ENCODE peak calls at places on chromosomes 12 and 14, in four cellular contexts. One of them, this sample, is unnamed.

GRCh38 chr12:4144676-4145075 is 128.9 kb upstream of the CCND2 start:
- DNase-seq in activated gamma-delta T cell: no peak
- DNase-seq in left colon: no peak
- DNase-seq in A549: no peak
- DNase-seq in this sample: no peak

GRCh38 chr12:57626929-57627445 is 6.0 kb downstream of the B4GALNT1 start:
- DNase-seq in activated gamma-delta T cell: no peak
- DNase-seq in left colon: no peak
- DNase-seq in A549: no peak
- DNase-seq in this sample: no peak

GRCh38 chr12:44851586-44851985 is 24.5 kb downstream of the NELL2 start:
- DNase-seq in activated gamma-delta T cell: no peak
- DNase-seq in left colon: no peak
- DNase-seq in A549: no peak
- DNase-seq in this sample: no peak

GRCh38 chr12:45349911-45350310 is 134.0 kb downstream of the ANO6 start:
- DNase-seq in activated gamma-delta T cell: no peak
- DNase-seq in left colon: no peak
- DNase-seq in A549: no peak
- DNase-seq in this sample: no peak

GRCh38 chr12:127928615-127929014 is 338.4 kb upstream of the TMEM132C start:
- DNase-seq in activated gamma-delta T cell: no peak
- DNase-seq in left colon: no peak
- DNase-seq in A549: no peak
- DNase-seq in this sample: no peak

GRCh38 chr14:29536886-29537511 is 390.6 kb downstream of the PRKD1 start:
- DNase-seq in activated gamma-delta T cell: no peak
- DNase-seq in left colon: no peak
- DNase-seq in A549: peak; percentile 18
- DNase-seq in this sample: peak; percentile 4

GRCh38 chr14:97524579-97525319 is 727.6 kb downstream of the VRK1 start:
- DNase-seq in activated gamma-delta T cell: no peak
- DNase-seq in left colon: no peak
- DNase-seq in A549: no peak
- DNase-seq in this sample: no peak

GRCh38 chr14:61525293-61526011 is 169.9 kb upstream of the HIF1A start:
- DNase-seq in activated gamma-delta T cell: no peak
- DNase-seq in left colon: peak; percentile 65
- DNase-seq in A549: peak; percentile 88
- DNase-seq in this sample: peak; percentile 86

GRCh38 chr14:23364604-23365352 is at the start of gene EFS:
- DNase-seq in activated gamma-delta T cell: no peak
- DNase-seq in left colon: no peak
- DNase-seq in A549: no peak
- DNase-seq in this sample: no peak

GRCh38 chr12:52416788-52417187 is 10.7 kb upstream of the KRT82 start:
- DNase-seq in activated gamma-delta T cell: no peak
- DNase-seq in left colon: no peak
- DNase-seq in A549: no peak
- DNase-seq in this sample: no peak

GRCh38 chr14:58738876-58739275 is 101.1 kb downstream of the DACT1 start:
- DNase-seq in activated gamma-delta T cell: no peak
- DNase-seq in left colon: no peak
- DNase-seq in A549: no peak
- DNase-seq in this sample: no peak

GRCh38 chr14:86296173-86296572 is 766.2 kb downstream of the FLRT2 start:
- DNase-seq in activated gamma-delta T cell: no peak
- DNase-seq in left colon: no peak
- DNase-seq in A549: no peak
- DNase-seq in this sample: no peak

GRCh38 chr14:35215110-35215872 is 76.9 kb upstream of the PSMA6 start:
- DNase-seq in activated gamma-delta T cell: no peak
- DNase-seq in left colon: no peak
- DNase-seq in A549: peak; percentile 69
- DNase-seq in this sample: peak; percentile 65

This sample was measured in ACHN.